ENCODE peak calls at places on chromosomes 2 and 18, in ten cellular contexts. Y is CD4-positive, alpha-beta memory T cell; Z is hepatocyte; P is Peyer's patch; V is lower lobe of right lung; K is aorta; D is dorsolateral prefrontal cortex; C is HepG2; U is coronary artery; N is ovary. X is an unnamed sample.

GRCh38 chr2:132033949-132034348 is 127.8 kb downstream of the ANKRD30BL start:
- DNase-seq in U (no peak), K (no peak), Z (no peak), P (no peak), Y (no peak), D (no peak), C (no peak), N (no peak), V (no peak), X (no peak)

GRCh38 chr2:70596739-70597138 is 43.1 kb upstream of the TGFA start:
- DNase-seq in C (no peak), K (no peak), P (no peak), V (no peak), D (no peak), Z (no peak), N (no peak), Y (no peak), U (no peak), X (no peak)

GRCh38 chr18:5058768-5059539 is 138.1 kb downstream of the AKAIN1 start:
- DNase-seq in K (no peak), C (no peak), N (no peak), Z (no peak), Y (peak), D (no peak), P (no peak), U (no peak), V (no peak), X (peak)

GRCh38 chr2:70143314-70144150 is 47.3 kb downstream of the C2orf42 start:
- DNase-seq in D (peak), P (peak), N (peak), U (no peak), K (no peak), C (peak), V (peak), Y (peak), Z (peak), X (peak)

GRCh38 chr2:64630752-64631151 is 23.0 kb downstream of the SERTAD2 start:
- DNase-seq in Z (no peak), V (no peak), D (no peak), U (no peak), C (no peak), Y (no peak), N (no peak), P (no peak), K (no peak), X (no peak)

GRCh38 chr2:149330127-149331022 is at the start of gene LYPD6:
- DNase-seq in C (peak), P (peak), D (peak), V (peak), U (no peak), Y (no peak), K (peak), Z (peak), N (peak), X (no peak)

GRCh38 chr2:177123048-177123447 is 89.5 kb upstream of the HNRNPA3 start:
- DNase-seq in D (no peak), Z (no peak), K (no peak), V (no peak), U (no peak), N (no peak), C (no peak), P (no peak), Y (no peak), X (no peak)

GRCh38 chr18:25727281-25727680 is 363.1 kb downstream of the SS18 start:
- DNase-seq in K (no peak), V (no peak), U (no peak), D (no peak), Y (peak), Z (no peak), C (no peak), N (no peak), P (no peak), X (no peak)

GRCh38 chr2:71637168-71637567 is 183.8 kb downstream of the DYSF start:
- DNase-seq in Y (no peak), Z (no peak), N (no peak), V (no peak), D (no peak), C (no peak), K (peak), U (no peak), P (no peak), X (no peak)

GRCh38 chr2:60852282-60852860 is 29.0 kb upstream of the REL start:
- DNase-seq in Y (no peak), C (no peak), V (peak), P (no peak), D (no peak), N (no peak), U (no peak), Z (no peak), K (no peak), X (no peak)

GRCh38 chr2:142291964-142292363 is 161.1 kb upstream of the LRP1B start:
- DNase-seq in N (no peak), K (no peak), D (no peak), P (no peak), C (no peak), Y (no peak), Z (no peak), V (no peak), U (no peak), X (no peak)

GRCh38 chr2:109438773-109439191 is 175.0 kb downstream of the SEPTIN10 start:
- DNase-seq in U (peak), C (no peak), Z (peak), K (peak), V (no peak), Y (no peak), P (no peak), N (no peak), D (peak), X (no peak)

GRCh38 chr2:130843321-130843985 is 6.7 kb downstream of the ARHGEF4 start:
- DNase-seq in N (no peak), P (no peak), C (no peak), Z (no peak), Y (no peak), U (no peak), V (no peak), K (no peak), D (no peak), X (no peak)

GRCh38 chr2:109322111-109322510 is 193.1 kb downstream of the SH3RF3 start:
- DNase-seq in P (no peak), C (no peak), Z (peak), Y (no peak), N (peak), V (peak), K (peak), U (peak), D (peak), X (no peak)

GRCh38 chr2:157897106-157897971 is 21.2 kb upstream of the ACVR1 start:
- DNase-seq in Y (peak), K (no peak), N (no peak), C (no peak), V (no peak), D (no peak), Z (no peak), U (no peak), P (no peak), X (no peak)

GRCh38 chr2:220674033-220674432 is 898.1 kb downstream of the EPHA4 start:
- DNase-seq in C (no peak), Z (no peak), Y (no peak), V (no peak), U (no peak), N (no peak), P (no peak), K (no peak), D (no peak), X (no peak)

GRCh38 chr18:67269206-67269605 is 247.3 kb downstream of the DSEL start:
- DNase-seq in Z (no peak), D (no peak), C (no peak), Y (no peak), P (no peak), V (no peak), N (no peak), U (no peak), K (no peak), X (no peak)

GRCh38 chr18:67266246-67266570 is 250.3 kb downstream of the DSEL start:
- DNase-seq in U (no peak), D (no peak), P (no peak), Z (no peak), Y (no peak), V (no peak), C (no peak), K (no peak), N (no peak), X (no peak)

GRCh38 chr18:67265464-67266245 is 250.9 kb downstream of the DSEL start:
- DNase-seq in K (no peak), Y (peak), U (no peak), Z (peak), V (no peak), P (no peak), D (no peak), N (no peak), C (no peak), X (no peak)

GRCh38 chr18:67268530-67268929 is 248.0 kb downstream of the DSEL start:
- DNase-seq in D (no peak), U (no peak), K (no peak), Y (no peak), C (no peak), P (no peak), N (no peak), V (no peak), Z (no peak), X (no peak)

DNA sequence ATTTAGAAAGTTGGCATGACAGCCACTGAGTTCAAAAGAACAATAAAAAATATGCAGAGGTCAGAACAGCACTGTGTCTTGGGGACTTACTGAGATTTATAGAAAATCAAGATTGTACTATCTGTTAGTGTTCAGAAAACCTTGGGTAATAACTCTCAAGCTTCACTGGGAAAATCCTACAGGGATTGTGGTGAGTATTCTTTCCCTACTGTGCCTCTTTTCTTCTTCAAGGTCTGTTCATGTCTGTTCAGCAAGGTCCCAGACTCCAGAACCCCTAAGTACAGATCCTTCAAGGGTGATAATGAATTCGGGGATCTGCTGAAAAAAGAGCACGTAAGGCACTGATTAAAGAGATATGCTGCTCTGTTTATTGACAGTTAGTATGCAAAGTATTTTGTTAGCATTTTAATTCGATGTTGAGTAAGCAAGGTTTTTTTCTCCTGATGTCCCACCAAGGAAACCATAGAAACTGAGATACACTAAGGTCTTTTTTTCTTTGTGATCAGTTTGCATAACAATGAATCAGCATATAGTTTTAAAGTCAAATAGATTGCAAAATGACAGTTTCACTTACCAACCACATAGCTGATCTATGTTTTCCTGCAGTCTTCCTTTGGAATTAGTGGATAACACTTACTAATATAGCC is 249.8 kb downstream of the DSEL start:
- DNase-seq in N (no peak), Z (no peak), V (no peak), P (no peak), Y (no peak), U (no peak), C (no peak), K (no peak), D (no peak), X (no peak)
- H3K4me3 ChIP-seq in N (no peak), Z (no peak), V (no peak), P (no peak), Y (no peak), U (no peak), C (no peak), K (no peak), D (no peak), X (no peak)

DNA sequence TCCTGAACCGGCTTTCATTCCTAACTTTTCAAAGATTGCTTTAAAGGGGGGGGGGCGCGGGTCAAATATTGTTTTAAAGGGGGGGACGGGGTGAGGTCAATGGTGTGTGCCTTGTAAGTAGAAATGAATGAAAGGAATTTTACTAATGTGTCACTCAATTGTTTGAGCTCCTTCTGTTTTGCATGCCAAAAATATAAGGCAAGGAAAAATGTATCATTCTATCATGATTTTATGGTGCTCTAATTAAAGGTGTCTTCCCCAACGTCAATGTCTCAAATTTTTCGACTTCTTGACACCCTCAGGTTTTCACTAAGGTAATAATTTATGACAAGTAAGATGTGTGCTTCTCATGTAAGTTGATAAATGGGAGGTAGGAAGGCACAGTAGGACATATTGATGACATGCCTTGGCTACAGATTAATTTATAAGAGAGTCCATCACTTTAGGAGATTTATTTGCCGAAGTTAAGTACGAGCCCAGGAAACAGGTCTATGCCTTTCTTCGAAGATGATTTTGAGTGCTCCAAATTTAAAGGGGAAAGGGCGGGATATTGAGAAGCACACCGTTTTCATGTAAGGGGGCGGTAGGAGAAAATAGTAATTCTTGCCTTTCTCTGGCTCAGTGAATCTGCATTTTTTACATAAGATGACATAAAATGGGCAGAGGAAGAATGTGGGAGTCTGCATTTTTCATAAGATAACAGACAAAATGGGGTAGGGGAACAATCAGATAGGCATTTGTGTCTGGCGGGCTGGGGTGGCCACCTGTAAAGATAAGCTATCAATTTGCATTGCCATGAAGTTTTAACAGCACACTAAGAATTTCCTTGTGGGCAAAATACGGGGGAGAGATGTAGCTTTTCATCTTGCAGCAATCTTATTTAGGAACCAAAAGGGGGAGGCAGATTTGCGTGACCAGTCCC is 1.2 kb upstream of the TRAPPC8 start:
- DNase-seq in N (no peak), U (no peak), D (no peak), P (no peak), K (no peak), Z (no peak), C (no peak), Y (peak), V (no peak), X (no peak)
- H3K27ac ChIP-seq in N (no peak), U (peak), D (peak), P (peak), K (no peak), Z (peak), C (peak), Y (peak), V (peak), X (peak)

GRCh38 chr18:11751305-11752115 is 62.4 kb downstream of the GNAL start:
- DNase-seq in K (no peak), D (peak), P (no peak), C (no peak), N (no peak), U (no peak), Y (no peak), Z (peak), V (no peak), X (no peak)
- H3K4me3 ChIP-seq in K (no peak), D (peak), P (peak), C (no peak), N (peak), U (peak), Y (no peak), Z (peak), V (peak), X (no peak)

GRCh38 chr2:210477496-210477895 is 937 bp upstream of the LANCL1 start:
- DNase-seq in C (peak), P (no peak), N (peak), D (peak), Z (peak), U (no peak), V (no peak), K (no peak), Y (peak), X (no peak)
- H3K27ac ChIP-seq in C (peak), P (no peak), N (peak), D (peak), Z (no peak), U (peak), V (no peak), K (peak), Y (peak), X (peak)